ENCODE peak calls at places on chromosomes 13 and 19, in seven cellular contexts. O is psoas muscle, K is tibial artery, L is transverse colon, C is uterus, J is heart left ventricle, P is pancreas. R is an unnamed sample.

GRCh38 chr13:108003626-108004025 is 211.7 kb downstream of the LIG4 start:
- DNase-seq in O (no peak), K (no peak), L (no peak), C (no peak), J (no peak), P (no peak), R (no peak)

GRCh38 chr13:78609464-78610205 is 6.3 kb upstream of the POU4F1 start:
- DNase-seq in O (peak; percentile 57), K (no peak), L (no peak), C (peak; percentile 39), J (no peak), P (no peak), R (no peak)

GRCh38 chr13:112067121-112067741 is at the start of gene SOX1:
- DNase-seq in O (no peak), K (no peak), L (no peak), C (no peak), J (no peak), P (no peak), R (no peak)

GRCh38 chr19:10286803-10287737 is at the start of gene ICAM4:
- DNase-seq in O (peak; percentile 77), K (no peak), L (peak; percentile 48), C (peak; percentile 48), J (peak; percentile 85), P (no peak), R (peak; percentile 41)

GRCh38 chr13:40780822-40781401 is 8.5 kb upstream of the SLC25A15 start:
- DNase-seq in O (no peak), K (no peak), L (no peak), C (no peak), J (no peak), P (no peak), R (no peak)

GRCh38 chr13:54852831-54853230 is 1824.2 kb downstream of the OLFM4 start:
- DNase-seq in O (no peak), K (no peak), L (no peak), C (no peak), J (no peak), P (no peak), R (no peak)

GRCh38 chr19:10430505-10431253 is 10.3 kb downstream of the PDE4A start:
- DNase-seq in O (peak; percentile 81), K (peak; percentile 83), L (peak; percentile 77), C (peak; percentile 51), J (peak; percentile 80), P (peak; percentile 62), R (peak; percentile 65)

GRCh38 chr13:51614350-51614786 is 30.1 kb downstream of the WDFY2 start:
- DNase-seq in O (peak; percentile 52), K (no peak), L (peak; percentile 12), C (no peak), J (peak; percentile 35), P (peak; percentile 33), R (no peak)

GRCh38 chr13:77729502-77730221 is 32.2 kb downstream of the SLAIN1 start:
- DNase-seq in O (no peak), K (no peak), L (no peak), C (no peak), J (no peak), P (no peak), R (no peak)

GRCh38 chr13:35599385-35599784 is 122.9 kb upstream of the MAB21L1 start:
- DNase-seq in O (no peak), K (no peak), L (no peak), C (no peak), J (no peak), P (no peak), R (no peak)

GRCh38 chr13:35597451-35597850 is 121.0 kb upstream of the MAB21L1 start:
- DNase-seq in O (no peak), K (no peak), L (no peak), C (no peak), J (no peak), P (no peak), R (no peak)

GRCh38 chr13:35600137-35600536 is 123.6 kb upstream of the MAB21L1 start:
- DNase-seq in O (no peak), K (no peak), L (no peak), C (no peak), J (no peak), P (no peak), R (no peak)

GRCh38 chr13:35598233-35598632 is 121.7 kb upstream of the MAB21L1 start:
- DNase-seq in O (no peak), K (no peak), L (no peak), C (no peak), J (no peak), P (no peak), R (no peak)

GRCh38 chr13:35598790-35599369 is 122.4 kb upstream of the MAB21L1 start:
- DNase-seq in O (no peak), K (no peak), L (no peak), C (no peak), J (no peak), P (no peak), R (no peak)
- H3K27ac ChIP-seq in O (no peak overlapping the region), K (peak overlapping the region; percentile 41), L (peak overlapping the region; percentile 41), C (no peak overlapping the region), J (peak overlapping the region; percentile 31), P (no peak overlapping the region), R (no peak overlapping the region)

GRCh38 chr19:8001995-8002849 is 3.2 kb downstream of the ELAVL1 start:
- DNase-seq in O (peak; percentile 91), K (peak; percentile 82), L (peak; percentile 87), C (peak; percentile 82), J (peak; percentile 85), P (peak; percentile 67), R (peak; percentile 79)

GRCh38 chr19:8001651-8001994 is 3.8 kb downstream of the ELAVL1 start:
- DNase-seq in O (no peak), K (no peak), L (no peak), C (no peak), J (no peak), P (no peak), R (no peak)

GRCh38 chr19:8004723-8005513 is 523 bp downstream of the ELAVL1 start:
- DNase-seq in O (no peak), K (no peak), L (no peak), C (no peak), J (no peak), P (no peak), R (peak; percentile 21)

GRCh38 chr19:8004001-8004400 is 1.4 kb downstream of the ELAVL1 start:
- DNase-seq in O (no peak), K (no peak), L (no peak), C (no peak), J (no peak), P (no peak), R (no peak)

GRCh38 chr19:8005534-8006256 is at the start of gene ELAVL1:
- DNase-seq in O (peak; percentile 95), K (peak; percentile 93), L (peak; percentile 92), C (peak; percentile 89), J (peak; percentile 92), P (peak; percentile 88), R (peak; percentile 89)
- TF ChIP-seq CTCF in O (no peak), K (no peak), L (no peak), C (peak; percentile 10), J (no peak), P (no peak), R (no peak)

DNA sequence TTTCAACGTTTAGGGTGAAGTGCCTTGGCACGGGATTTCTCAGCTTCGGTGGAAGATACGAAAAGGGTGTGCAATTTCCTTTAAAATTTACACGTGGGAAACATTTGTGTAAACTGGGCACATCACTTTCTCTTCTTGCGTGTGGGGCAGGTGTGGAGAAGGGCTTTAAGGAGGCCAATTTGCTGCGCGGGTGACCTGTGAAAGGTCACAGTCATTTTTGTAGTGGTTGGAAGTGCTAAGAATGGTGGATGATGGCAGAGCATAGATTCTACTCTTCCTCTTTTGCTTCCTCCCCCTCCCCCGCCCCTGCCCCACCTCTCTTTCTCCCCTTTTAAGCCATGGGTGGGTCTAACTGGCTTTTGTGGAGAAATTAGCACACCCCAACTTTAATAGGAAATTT is 7.2 kb downstream of the SLITRK5 start:
- DNase-seq in O (no peak), K (no peak), L (no peak), C (no peak), J (no peak), P (no peak), R (peak; percentile 27)
- H3K4me3 ChIP-seq in O (peak overlapping the region; percentile 53), K (peak overlapping the region; percentile 46), L (no peak overlapping the region), C (peak overlapping the region; percentile 26), J (no peak overlapping the region), P (peak overlapping the region; percentile 41), R (peak overlapping the region; percentile 20)

GRCh38 chr19:50969413-50969760 is at the start of gene KLK6:
- DNase-seq in O (no peak), K (no peak), L (no peak), C (no peak), J (no peak), P (no peak), R (no peak)

GRCh38 chr19:50967924-50968708 is 1.3 kb downstream of the KLK6 start:
- DNase-seq in O (no peak), K (no peak), L (no peak), C (no peak), J (no peak), P (no peak), R (no peak)

GRCh38 chr19:50964266-50964665 is 5.1 kb downstream of the KLK6 start:
- DNase-seq in O (no peak), K (no peak), L (no peak), C (no peak), J (no peak), P (no peak), R (no peak)

GRCh38 chr19:50972795-50973376 is 3.5 kb upstream of the KLK6 start:
- DNase-seq in O (no peak), K (no peak), L (no peak), C (no peak), J (no peak), P (no peak), R (no peak)

DNA sequence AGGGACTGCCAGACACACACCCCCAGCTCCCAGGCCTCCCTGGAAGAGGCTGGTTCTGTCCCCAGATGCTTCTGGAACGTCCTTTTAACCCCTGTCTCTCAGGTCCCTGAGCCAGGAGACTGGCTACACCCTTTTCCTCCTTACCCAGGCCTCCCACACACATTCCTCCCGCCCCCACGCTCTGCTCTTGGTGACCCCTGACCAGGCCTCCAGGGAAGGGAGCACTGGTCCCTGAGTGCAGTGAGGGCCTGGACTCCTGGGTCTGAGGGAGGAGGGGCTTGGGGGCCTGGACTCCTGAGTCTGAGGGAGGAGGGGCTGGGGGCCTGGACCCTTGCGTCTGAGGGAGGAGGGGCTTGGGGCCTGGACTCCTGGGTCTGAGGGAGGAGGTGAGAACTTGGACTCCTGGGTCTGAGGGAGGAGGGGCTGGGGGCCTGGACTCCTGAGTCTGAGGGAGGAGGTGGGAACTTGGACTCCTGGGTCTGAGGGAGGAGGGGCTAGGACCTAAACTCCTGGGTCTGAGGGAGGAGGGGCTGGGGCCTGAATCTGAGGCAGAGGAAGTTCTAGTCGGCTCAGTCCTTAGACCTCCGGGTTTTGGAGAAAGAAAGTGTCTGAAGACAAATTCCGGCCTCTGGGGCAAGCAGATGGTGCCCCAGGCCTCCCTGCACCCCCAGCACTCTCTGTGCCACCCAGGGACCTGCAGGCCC is 530 bp downstream of the KLK6 start:
- DNase-seq in O (no peak), K (no peak), L (no peak), C (no peak), J (no peak), P (no peak), R (no peak)
- H3K27ac ChIP-seq in O (no peak overlapping the region), K (no peak overlapping the region), L (no peak overlapping the region), C (no peak overlapping the region), J (no peak overlapping the region), P (no peak overlapping the region), R (no peak overlapping the region)

GRCh38 chr13:44171861-44172260 is 201.8 kb upstream of the SERP2 start:
- DNase-seq in O (no peak), K (no peak), L (no peak), C (no peak), J (no peak), P (no peak), R (no peak)
- TF ChIP-seq CTCF in O (no peak), K (no peak), L (no peak), C (no peak), J (no peak), P (no peak), R (no peak)

GRCh38 chr19:49766007-49766937 is 529 bp upstream of the AP2A1 start:
- DNase-seq in O (peak; percentile 100), K (peak; percentile 100), L (peak; percentile 99), C (peak; percentile 99), J (peak; percentile 99), P (peak; percentile 100), R (peak; percentile 100)
- H3K4me3 ChIP-seq in O (peak overlapping the region; percentile 82), K (peak overlapping the region; percentile 87), L (peak overlapping the region; percentile 22), C (peak overlapping the region; percentile 96), J (peak overlapping the region; percentile 63), P (peak overlapping the region; percentile 70), R (peak overlapping the region; percentile 9)